ENCODE peak calls at places on chromosomes 11 and 22, in four cellular contexts. One of them, this sample, is unnamed.

GRCh38 chr11:92627615-92628201 is 341.7 kb upstream of the MTNR1B start:
- DNase-seq in stomach: no peak
- DNase-seq in upper lobe of left lung: no peak
- DNase-seq in breast epithelium: no peak
- DNase-seq in this sample: no peak

GRCh38 chr11:6733326-6734030 is 38.3 kb downstream of the OR2AG2 start:
- DNase-seq in stomach: no peak
- DNase-seq in upper lobe of left lung: no peak
- DNase-seq in breast epithelium: no peak
- DNase-seq in this sample: no peak

GRCh38 chr22:38519453-38520250 is 13.5 kb upstream of the DDX17 start:
- DNase-seq in stomach: no peak
- DNase-seq in upper lobe of left lung: no peak
- DNase-seq in breast epithelium: no peak
- DNase-seq in this sample: no peak

GRCh38 chr22:31044262-31044861 is 36.8 kb upstream of the SMTN start:
- DNase-seq in stomach: peak; percentile 38
- DNase-seq in upper lobe of left lung: no peak
- DNase-seq in breast epithelium: peak; percentile 68
- DNase-seq in this sample: no peak

GRCh38 chr22:43411040-43411919 is 534 bp upstream of the MPPED1 start:
- DNase-seq in stomach: no peak
- DNase-seq in upper lobe of left lung: no peak
- DNase-seq in breast epithelium: no peak
- DNase-seq in this sample: no peak

GRCh38 chr11:100719809-100720221 is 32.7 kb downstream of the ARHGAP42 start:
- DNase-seq in stomach: peak; percentile 66
- DNase-seq in upper lobe of left lung: no peak
- DNase-seq in breast epithelium: no peak
- DNase-seq in this sample: no peak

GRCh38 chr11:3984896-3985295 is 109.7 kb upstream of the RRM1 start:
- DNase-seq in stomach: no peak
- DNase-seq in upper lobe of left lung: no peak
- DNase-seq in breast epithelium: no peak
- DNase-seq in this sample: no peak

GRCh38 chr11:76025068-76025467 is 181.2 kb downstream of the WNT11 start:
- DNase-seq in stomach: no peak
- DNase-seq in upper lobe of left lung: no peak
- DNase-seq in breast epithelium: no peak
- DNase-seq in this sample: no peak

GRCh38 chr22:32528316-32528715 is 53.7 kb downstream of the FBXO7 start:
- DNase-seq in stomach: no peak
- DNase-seq in upper lobe of left lung: no peak
- DNase-seq in breast epithelium: no peak
- DNase-seq in this sample: no peak

GRCh38 chr11:16357776-16358175 is 1.4 kb upstream of the SOX6 start:
- DNase-seq in stomach: no peak
- DNase-seq in upper lobe of left lung: no peak
- DNase-seq in breast epithelium: no peak
- DNase-seq in this sample: no peak

GRCh38 chr11:69535928-69536327 is 54.5 kb downstream of the LINC01488 start:
- DNase-seq in stomach: no peak
- DNase-seq in upper lobe of left lung: no peak
- DNase-seq in breast epithelium: no peak
- DNase-seq in this sample: no peak

GRCh38 chr22:47071078-47071811 is 308.8 kb downstream of the TBC1D22A start:
- DNase-seq in stomach: no peak
- DNase-seq in upper lobe of left lung: no peak
- DNase-seq in breast epithelium: no peak
- DNase-seq in this sample: no peak

GRCh38 chr11:69149646-69150045 is 6.1 kb upstream of the SMIM38 start:
- DNase-seq in stomach: no peak
- DNase-seq in upper lobe of left lung: no peak
- DNase-seq in breast epithelium: no peak
- DNase-seq in this sample: no peak

GRCh38 chr11:114202011-114202609 is 94.1 kb upstream of the NNMT start:
- DNase-seq in stomach: no peak
- DNase-seq in upper lobe of left lung: no peak
- DNase-seq in breast epithelium: no peak
- DNase-seq in this sample: no peak

GRCh38 chr11:76577199-76577920 is 93.2 kb downstream of the LRRC32 start:
- DNase-seq in stomach: no peak
- DNase-seq in upper lobe of left lung: peak; percentile 45
- DNase-seq in breast epithelium: no peak
- DNase-seq in this sample: no peak

GRCh38 chr11:108733479-108734116 is 68.7 kb downstream of the DDX10 start:
- DNase-seq in stomach: no peak
- DNase-seq in upper lobe of left lung: no peak
- DNase-seq in breast epithelium: no peak
- DNase-seq in this sample: peak; percentile 5

GRCh38 chr22:45218974-45219373 is 21.7 kb downstream of the KIAA0930 start:
- DNase-seq in stomach: no peak
- DNase-seq in upper lobe of left lung: no peak
- DNase-seq in breast epithelium: no peak
- DNase-seq in this sample: peak; percentile 59

GRCh38 chr22:19291218-19291579 is 320 bp downstream of the CLTCL1 start:
- DNase-seq in stomach: peak; percentile 31
- DNase-seq in upper lobe of left lung: peak; percentile 29
- DNase-seq in breast epithelium: no peak
- DNase-seq in this sample: peak; percentile 21

GRCh38 chr22:38718414-38718813 is 12.7 kb downstream of the GTPBP1 start:
- DNase-seq in stomach: peak; percentile 66
- DNase-seq in upper lobe of left lung: peak; percentile 82
- DNase-seq in breast epithelium: peak; percentile 73
- DNase-seq in this sample: no peak

GRCh38 chr11:95912902-95913560 is 10.9 kb downstream of the MTMR2 start:
- DNase-seq in stomach: no peak
- DNase-seq in upper lobe of left lung: no peak
- DNase-seq in breast epithelium: no peak
- DNase-seq in this sample: no peak

GRCh38 chr11:9765320-9766101 is 101.6 kb downstream of the SWAP70 start:
- DNase-seq in stomach: no peak
- DNase-seq in upper lobe of left lung: no peak
- DNase-seq in breast epithelium: no peak
- DNase-seq in this sample: no peak

GRCh38 chr22:38086001-38086845 is 2.2 kb upstream of the SLC16A8 start:
- DNase-seq in stomach: no peak
- DNase-seq in upper lobe of left lung: no peak
- DNase-seq in breast epithelium: no peak
- DNase-seq in this sample: no peak

GRCh38 chr11:120224386-120224785 is 13.6 kb downstream of the OAF start:
- DNase-seq in stomach: no peak
- DNase-seq in upper lobe of left lung: no peak
- DNase-seq in breast epithelium: no peak
- DNase-seq in this sample: no peak

GRCh38 chr11:106989056-106989455 is 29.2 kb downstream of the GUCY1A2 start:
- DNase-seq in stomach: no peak
- DNase-seq in upper lobe of left lung: no peak
- DNase-seq in breast epithelium: no peak
- DNase-seq in this sample: no peak

GRCh38 chr11:126451211-126451802 is 95.8 kb downstream of the ST3GAL4 start:
- DNase-seq in stomach: no peak
- DNase-seq in upper lobe of left lung: no peak
- DNase-seq in breast epithelium: no peak
- DNase-seq in this sample: no peak

GRCh38 chr11:127919206-127920000 is 668.0 kb downstream of the ETS1 start:
- DNase-seq in stomach: no peak
- DNase-seq in upper lobe of left lung: no peak
- DNase-seq in breast epithelium: no peak
- DNase-seq in this sample: no peak

GRCh38 chr11:44453871-44454270 is 111.6 kb upstream of the CD82 start:
- DNase-seq in stomach: no peak
- DNase-seq in upper lobe of left lung: no peak
- DNase-seq in breast epithelium: no peak
- DNase-seq in this sample: no peak

GRCh38 chr22:20566420-20567260 is 59.2 kb downstream of the MED15 start:
- DNase-seq in stomach: peak; percentile 47
- DNase-seq in upper lobe of left lung: no peak
- DNase-seq in breast epithelium: peak; percentile 47
- DNase-seq in this sample: no peak

GRCh38 chr22:35633520-35633919 is 14.7 kb upstream of the APOL6 start:
- DNase-seq in stomach: no peak
- DNase-seq in upper lobe of left lung: no peak
- DNase-seq in breast epithelium: no peak
- DNase-seq in this sample: no peak

GRCh38 chr11:44943118-44943517 is 7.6 kb downstream of the TP53I11 start:
- DNase-seq in stomach: peak; percentile 44
- DNase-seq in upper lobe of left lung: peak; percentile 84
- DNase-seq in breast epithelium: no peak
- DNase-seq in this sample: no peak

GRCh38 chr11:64556044-64556720 is 34.8 kb upstream of the SLC22A12 start:
- DNase-seq in stomach: no peak
- DNase-seq in upper lobe of left lung: no peak
- DNase-seq in breast epithelium: no peak
- DNase-seq in this sample: no peak

GRCh38 chr11:126989942-126990715 is 10.4 kb downstream of the KIRREL3 start:
- DNase-seq in stomach: peak; percentile 72
- DNase-seq in upper lobe of left lung: peak; percentile 52
- DNase-seq in breast epithelium: peak; percentile 35
- DNase-seq in this sample: peak; percentile 66

GRCh38 chr22:27011717-27012116 is 354.3 kb downstream of the MIAT start:
- DNase-seq in stomach: no peak
- DNase-seq in upper lobe of left lung: no peak
- DNase-seq in breast epithelium: no peak
- DNase-seq in this sample: no peak

GRCh38 chr11:1572200-1573076 is at the start of gene DUSP8:
- DNase-seq in stomach: peak; percentile 94
- DNase-seq in upper lobe of left lung: peak; percentile 85
- DNase-seq in breast epithelium: peak; percentile 84
- DNase-seq in this sample: peak; percentile 92
- TF ChIP-seq POLR2AphosphoS5 in stomach: peak; percentile 24
- TF ChIP-seq POLR2AphosphoS5 in upper lobe of left lung: peak; percentile 34
- TF ChIP-seq POLR2AphosphoS5 in breast epithelium: no peak
- TF ChIP-seq POLR2AphosphoS5 in this sample: no peak

DNA sequence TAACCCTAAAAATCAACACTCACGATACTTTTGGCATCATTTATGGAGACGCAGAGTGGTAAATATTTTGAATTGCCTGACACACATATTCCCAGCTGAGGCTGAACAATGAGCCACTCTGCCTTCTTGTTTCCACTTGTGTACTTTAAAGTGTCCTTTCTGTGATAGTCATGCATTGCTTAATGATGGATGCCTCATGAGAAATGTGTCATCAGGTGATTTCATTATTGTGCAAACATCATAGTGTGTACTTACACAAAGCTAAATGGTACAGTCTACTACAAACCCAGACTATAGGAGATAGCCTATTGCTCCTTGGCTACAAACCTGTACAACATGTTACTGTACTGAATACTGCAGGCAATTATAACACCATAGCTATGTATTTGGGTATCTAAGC is 44.2 kb downstream of the MRE11 start:
- DNase-seq in stomach: no peak
- DNase-seq in upper lobe of left lung: no peak
- DNase-seq in breast epithelium: no peak
- DNase-seq in this sample: no peak
- TF ChIP-seq POLR2AphosphoS5 in stomach: peak; percentile 7
- TF ChIP-seq POLR2AphosphoS5 in upper lobe of left lung: no peak
- TF ChIP-seq POLR2AphosphoS5 in breast epithelium: no peak
- TF ChIP-seq POLR2AphosphoS5 in this sample: no peak

GRCh38 chr11:33266418-33267215 is 9.4 kb downstream of the HIPK3 start:
- DNase-seq in stomach: no peak
- DNase-seq in upper lobe of left lung: no peak
- DNase-seq in breast epithelium: no peak
- DNase-seq in this sample: no peak

GRCh38 chr11:33264926-33265325 is 7.7 kb downstream of the HIPK3 start:
- DNase-seq in stomach: no peak
- DNase-seq in upper lobe of left lung: no peak
- DNase-seq in breast epithelium: no peak
- DNase-seq in this sample: no peak

GRCh38 chr11:33269822-33270221 is 12.6 kb downstream of the HIPK3 start:
- DNase-seq in stomach: no peak
- DNase-seq in upper lobe of left lung: no peak
- DNase-seq in breast epithelium: no peak
- DNase-seq in this sample: no peak

GRCh38 chr11:33272338-33273107 is 15.3 kb downstream of the HIPK3 start:
- DNase-seq in stomach: no peak
- DNase-seq in upper lobe of left lung: no peak
- DNase-seq in breast epithelium: no peak
- DNase-seq in this sample: no peak

GRCh38 chr11:33268945-33269567 is 11.9 kb downstream of the HIPK3 start:
- DNase-seq in stomach: no peak
- DNase-seq in upper lobe of left lung: no peak
- DNase-seq in breast epithelium: no peak
- DNase-seq in this sample: no peak
- TF ChIP-seq POLR2AphosphoS5 in stomach: no peak
- TF ChIP-seq POLR2AphosphoS5 in upper lobe of left lung: no peak
- TF ChIP-seq POLR2AphosphoS5 in breast epithelium: no peak
- TF ChIP-seq POLR2AphosphoS5 in this sample: no peak

GRCh38 chr11:2533642-2534115 is 88.9 kb downstream of the KCNQ1 start:
- DNase-seq in stomach: peak; percentile 55
- DNase-seq in upper lobe of left lung: peak; percentile 76
- DNase-seq in breast epithelium: peak; percentile 66
- DNase-seq in this sample: peak; percentile 59

GRCh38 chr11:2531277-2531986 is 86.6 kb downstream of the KCNQ1 start:
- DNase-seq in stomach: peak; percentile 84
- DNase-seq in upper lobe of left lung: peak; percentile 80
- DNase-seq in breast epithelium: peak; percentile 53
- DNase-seq in this sample: peak; percentile 64

GRCh38 chr11:2534131-2534956 is 89.5 kb downstream of the KCNQ1 start:
- DNase-seq in stomach: no peak
- DNase-seq in upper lobe of left lung: no peak
- DNase-seq in breast epithelium: no peak
- DNase-seq in this sample: no peak

GRCh38 chr11:2531987-2532703 is 87.3 kb downstream of the KCNQ1 start:
- DNase-seq in stomach: no peak
- DNase-seq in upper lobe of left lung: no peak
- DNase-seq in breast epithelium: no peak
- DNase-seq in this sample: no peak

DNA sequence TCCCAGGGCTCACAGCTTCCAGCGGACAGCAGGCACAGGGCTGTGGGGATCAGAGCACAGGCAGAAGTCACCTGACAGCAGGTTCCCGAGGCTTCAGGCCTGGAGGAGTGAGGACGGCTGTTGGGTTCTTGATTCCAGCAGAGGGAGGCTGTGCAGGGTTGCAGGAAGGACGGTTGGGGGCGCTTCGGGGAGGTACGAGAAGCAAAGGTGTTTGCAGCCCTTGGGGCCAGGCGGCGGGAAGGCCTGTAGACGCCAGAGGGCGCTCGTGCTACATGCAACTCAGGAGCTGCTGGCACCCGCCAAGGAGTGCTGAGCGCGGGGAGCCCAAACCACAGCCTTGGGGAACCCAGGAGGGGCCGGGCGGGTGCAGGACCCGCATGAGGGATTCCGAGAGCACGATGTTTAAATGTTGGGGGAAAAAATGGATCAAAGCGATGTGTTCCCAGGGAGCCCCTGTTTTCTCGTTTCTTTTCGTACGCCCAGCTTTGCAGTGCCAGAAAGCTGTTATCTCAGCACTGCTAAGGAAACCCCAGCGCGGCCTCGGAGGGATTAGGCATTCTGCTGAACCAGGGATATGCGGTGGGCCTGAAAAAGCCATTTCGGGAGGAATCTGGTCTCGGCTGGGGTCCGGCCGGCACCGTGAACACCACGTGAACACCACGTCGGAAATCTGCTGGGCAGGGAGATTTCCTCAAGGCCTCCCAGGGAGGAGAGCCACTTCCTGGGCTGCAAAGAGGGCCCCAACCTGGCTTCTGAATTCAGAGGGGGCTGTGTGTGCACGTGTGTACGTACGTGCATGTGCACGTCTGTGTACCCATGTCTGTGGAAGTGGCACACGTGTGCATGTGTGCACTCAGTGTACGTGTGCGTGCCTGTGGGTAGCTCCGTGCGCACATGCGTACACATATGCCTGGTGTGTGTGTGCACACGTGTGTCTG is 88.2 kb downstream of the KCNQ1 start:
- DNase-seq in stomach: peak; percentile 95
- DNase-seq in upper lobe of left lung: peak; percentile 92
- DNase-seq in breast epithelium: peak; percentile 84
- DNase-seq in this sample: peak; percentile 93
- TF ChIP-seq POLR2AphosphoS5 in stomach: peak; percentile 14
- TF ChIP-seq POLR2AphosphoS5 in upper lobe of left lung: no peak
- TF ChIP-seq POLR2AphosphoS5 in breast epithelium: peak; percentile 58
- TF ChIP-seq POLR2AphosphoS5 in this sample: no peak

This sample was measured in GM12891.